ENCODE peak calls at places on chromosome 5, in eight cellular contexts. N is stomach; X is CD4-positive, alpha-beta T cell; M is cardiac muscle cell; W is foreskin keratinocyte; C is DND-41; Q is right atrium auricular region; Z is body of pancreas. S is an unnamed sample. For H3K27me3, the result is how much of the 10 kb centered on the place peaks cover.

GRCh38 chr5:36723921-36724320 is 117.5 kb downstream of the SLC1A3 start:
- DNase-seq in N (no peak), X (no peak), M (no peak), W (no peak), C (no peak), Q (no peak), Z (no peak), S (no peak)

GRCh38 chr5:173974688-173975239 is 14.2 kb upstream of the C5orf47 start:
- DNase-seq in N (no peak), X (no peak), M (no peak), W (no peak), C (no peak), Q (no peak), Z (no peak), S (no peak)

GRCh38 chr5:137032929-137033328 is 466.2 kb downstream of the SPOCK1 start:
- DNase-seq in N (no peak), X (no peak), M (no peak), W (no peak), C (no peak), Q (no peak), Z (no peak), S (no peak)

GRCh38 chr5:38692780-38693507 is 136.5 kb upstream of the LIFR start:
- DNase-seq in N (no peak), X (no peak), M (no peak), W (no peak), C (no peak), Q (no peak), Z (no peak), S (no peak)

GRCh38 chr5:105688227-105688807 is 1982.4 kb downstream of the EFNA5 start:
- DNase-seq in N (no peak), X (no peak), M (no peak), W (no peak), C (no peak), Q (no peak), Z (no peak), S (no peak)

GRCh38 chr5:78591227-78591626 is 57.3 kb downstream of the LHFPL2 start:
- DNase-seq in N (no peak), X (no peak), M (no peak), W (peak), C (no peak), Q (no peak), Z (no peak), S (peak)

GRCh38 chr5:138732933-138733332 is 20.3 kb upstream of the CTNNA1 start:
- DNase-seq in N (no peak), X (no peak), M (no peak), W (no peak), C (no peak), Q (no peak), Z (no peak), S (no peak)

GRCh38 chr5:156936972-156937371 is 26.1 kb downstream of the TIMD4 start:
- DNase-seq in N (no peak), X (no peak), M (no peak), W (no peak), C (no peak), Q (no peak), Z (no peak), S (no peak)

GRCh38 chr5:25568989-25569625 is 924.3 kb upstream of the CDH10 start:
- DNase-seq in N (no peak), X (no peak), M (no peak), W (no peak), C (peak), Q (no peak), Z (no peak), S (no peak)

GRCh38 chr5:156103116-156103860 is 223.7 kb upstream of the SGCD start:
- DNase-seq in N (no peak), X (no peak), M (no peak), W (no peak), C (no peak), Q (no peak), Z (no peak), S (no peak)

GRCh38 chr5:132674671-132675506 is 1.1 kb downstream of the IL4 start:
- DNase-seq in N (no peak), X (no peak), M (no peak), W (peak), C (no peak), Q (peak), Z (peak), S (peak)

GRCh38 chr5:172872997-172873491 is 39.0 kb downstream of the ERGIC1 start:
- DNase-seq in N (no peak), X (no peak), M (peak), W (no peak), C (no peak), Q (peak), Z (peak), S (peak)

GRCh38 chr5:40486437-40487270 is 193.1 kb upstream of the PTGER4 start:
- DNase-seq in N (no peak), X (peak), M (no peak), W (peak), C (peak), Q (no peak), Z (no peak), S (no peak)

GRCh38 chr5:94423411-94423810 is 195.0 kb downstream of the KIAA0825 start:
- DNase-seq in N (no peak), X (no peak), M (no peak), W (no peak), C (no peak), Q (no peak), Z (no peak), S (no peak)

GRCh38 chr5:57041570-57041969 is 89.6 kb upstream of the MIER3 start:
- DNase-seq in N (no peak), X (no peak), M (no peak), W (no peak), C (no peak), Q (no peak), Z (no peak), S (no peak)

GRCh38 chr5:129656952-129657351 is 90.9 kb upstream of the MINAR2 start:
- DNase-seq in N (no peak), X (no peak), M (peak), W (no peak), C (no peak), Q (no peak), Z (no peak), S (no peak)

GRCh38 chr5:34047147-34047546 is 4.1 kb upstream of the C1QTNF3 start:
- DNase-seq in N (no peak), X (no peak), M (no peak), W (no peak), C (no peak), Q (no peak), Z (no peak), S (no peak)

GRCh38 chr5:14742427-14743010 is 78.0 kb downstream of the OTULIN start:
- DNase-seq in N (no peak), X (no peak), M (no peak), W (no peak), C (peak), Q (no peak), Z (no peak), S (no peak)

GRCh38 chr5:14219800-14220512 is 76.8 kb downstream of the TRIO start:
- DNase-seq in N (no peak), X (no peak), M (no peak), W (no peak), C (no peak), Q (no peak), Z (no peak), S (no peak)

GRCh38 chr5:169442354-169443248 is 141.0 kb upstream of the SPDL1 start:
- DNase-seq in N (no peak), X (no peak), M (no peak), W (no peak), C (no peak), Q (no peak), Z (no peak), S (no peak)

GRCh38 chr5:7869474-7870136 is 657 bp downstream of the MTRR start:
- DNase-seq in N (peak), X (no peak), M (peak), W (no peak), C (peak), Q (no peak), Z (peak), S (no peak)

GRCh38 chr5:96582343-96582742 is 79.8 kb upstream of the CAST start:
- DNase-seq in N (no peak), X (no peak), M (no peak), W (no peak), C (no peak), Q (no peak), Z (no peak), S (no peak)

GRCh38 chr5:41510176-41510831 is at the start of gene PLCXD3:
- DNase-seq in N (peak), X (no peak), M (peak), W (no peak), C (no peak), Q (peak), Z (peak), S (no peak)

GRCh38 chr5:169168288-169168687 is 132.7 kb downstream of the SLIT3 start:
- DNase-seq in N (no peak), X (no peak), M (no peak), W (no peak), C (no peak), Q (no peak), Z (no peak), S (no peak)

GRCh38 chr5:21680661-21681060 is 1172.5 kb downstream of the CDH12 start:
- DNase-seq in N (no peak), X (no peak), M (no peak), W (no peak), C (no peak), Q (no peak), Z (no peak), S (no peak)

GRCh38 chr5:107570805-107571531 is 99.8 kb downstream of the EFNA5 start:
- DNase-seq in N (peak), X (no peak), M (no peak), W (no peak), C (peak), Q (no peak), Z (peak), S (peak)

GRCh38 chr5:96124589-96124988 is 162.9 kb upstream of the ELL2 start:
- DNase-seq in N (no peak), X (no peak), M (no peak), W (peak), C (no peak), Q (no peak), Z (no peak), S (no peak)

GRCh38 chr5:13917061-13917460 is 27.4 kb downstream of the DNAH5 start:
- DNase-seq in N (no peak), X (no peak), M (no peak), W (no peak), C (no peak), Q (no peak), Z (no peak), S (no peak)

GRCh38 chr5:75052461-75053285 is at the start of gene GCNT4:
- DNase-seq in N (peak), X (peak), M (peak), W (no peak), C (peak), Q (no peak), Z (peak), S (no peak)

GRCh38 chr5:98940586-98940985 is 11.8 kb upstream of the CHD1 start:
- DNase-seq in N (no peak), X (no peak), M (no peak), W (no peak), C (no peak), Q (no peak), Z (no peak), S (no peak)

GRCh38 chr5:132962429-132962928 is 955 bp downstream of the AFF4 start:
- DNase-seq in N (no peak), X (no peak), M (peak), W (peak), C (peak), Q (no peak), Z (peak), S (peak)

DNA sequence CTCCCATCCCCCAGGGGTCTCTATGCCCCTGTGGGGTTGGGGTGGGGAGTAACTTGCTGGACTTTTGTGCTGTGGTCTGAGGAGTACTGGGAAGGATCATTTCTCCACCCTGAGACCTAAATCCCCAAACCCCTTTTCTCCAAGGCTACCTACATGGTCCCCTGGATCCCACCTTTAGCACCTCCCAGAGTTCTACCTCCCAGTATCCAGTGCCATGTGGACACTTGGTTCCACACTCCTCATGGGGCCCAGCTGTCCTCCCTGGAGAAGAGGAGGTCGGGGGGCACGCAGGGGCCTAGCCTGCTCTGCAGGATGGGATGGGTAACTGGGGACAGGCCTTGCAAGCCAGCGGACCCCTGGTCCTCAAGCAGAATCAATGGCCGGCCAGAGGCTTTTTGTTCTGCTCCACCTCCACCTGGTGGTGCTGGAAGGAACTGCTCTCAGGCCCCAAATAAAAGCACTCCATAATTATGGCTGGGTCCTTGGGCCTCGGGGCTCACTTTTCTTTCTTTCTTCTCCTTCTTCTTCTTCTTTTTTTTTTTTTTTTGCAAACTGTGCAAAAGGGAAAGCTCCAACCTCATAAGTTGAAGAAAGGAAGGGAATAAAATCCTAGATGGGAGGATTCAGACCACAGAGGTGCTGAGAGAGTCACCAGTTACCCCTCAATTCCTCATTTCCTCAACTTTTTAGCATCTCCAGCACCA is 68.4 kb downstream of the PSD2 start:
- DNase-seq in N (peak), X (peak), M (peak), W (no peak), C (peak), Q (peak), Z (peak), S (peak)
- TF ChIP-seq CTCF in N (peak), X (peak), M (peak), W (peak), C (peak), Q (peak), Z (peak), S (peak)

GRCh38 chr5:176748073-176748966 is 62.0 kb upstream of the UNC5A start:
- DNase-seq in N (no peak), X (no peak), M (no peak), W (no peak), C (no peak), Q (peak), Z (no peak), S (no peak)

GRCh38 chr5:176750144-176750543 is 60.2 kb upstream of the UNC5A start:
- DNase-seq in N (no peak), X (no peak), M (no peak), W (no peak), C (no peak), Q (peak), Z (no peak), S (no peak)

GRCh38 chr5:176747670-176748072 is 62.7 kb upstream of the UNC5A start:
- DNase-seq in N (no peak), X (no peak), M (no peak), W (no peak), C (no peak), Q (peak), Z (no peak), S (no peak)

GRCh38 chr5:176744584-176744965 is 65.8 kb upstream of the UNC5A start:
- DNase-seq in N (no peak), X (no peak), M (no peak), W (no peak), C (no peak), Q (peak), Z (no peak), S (no peak)

DNA sequence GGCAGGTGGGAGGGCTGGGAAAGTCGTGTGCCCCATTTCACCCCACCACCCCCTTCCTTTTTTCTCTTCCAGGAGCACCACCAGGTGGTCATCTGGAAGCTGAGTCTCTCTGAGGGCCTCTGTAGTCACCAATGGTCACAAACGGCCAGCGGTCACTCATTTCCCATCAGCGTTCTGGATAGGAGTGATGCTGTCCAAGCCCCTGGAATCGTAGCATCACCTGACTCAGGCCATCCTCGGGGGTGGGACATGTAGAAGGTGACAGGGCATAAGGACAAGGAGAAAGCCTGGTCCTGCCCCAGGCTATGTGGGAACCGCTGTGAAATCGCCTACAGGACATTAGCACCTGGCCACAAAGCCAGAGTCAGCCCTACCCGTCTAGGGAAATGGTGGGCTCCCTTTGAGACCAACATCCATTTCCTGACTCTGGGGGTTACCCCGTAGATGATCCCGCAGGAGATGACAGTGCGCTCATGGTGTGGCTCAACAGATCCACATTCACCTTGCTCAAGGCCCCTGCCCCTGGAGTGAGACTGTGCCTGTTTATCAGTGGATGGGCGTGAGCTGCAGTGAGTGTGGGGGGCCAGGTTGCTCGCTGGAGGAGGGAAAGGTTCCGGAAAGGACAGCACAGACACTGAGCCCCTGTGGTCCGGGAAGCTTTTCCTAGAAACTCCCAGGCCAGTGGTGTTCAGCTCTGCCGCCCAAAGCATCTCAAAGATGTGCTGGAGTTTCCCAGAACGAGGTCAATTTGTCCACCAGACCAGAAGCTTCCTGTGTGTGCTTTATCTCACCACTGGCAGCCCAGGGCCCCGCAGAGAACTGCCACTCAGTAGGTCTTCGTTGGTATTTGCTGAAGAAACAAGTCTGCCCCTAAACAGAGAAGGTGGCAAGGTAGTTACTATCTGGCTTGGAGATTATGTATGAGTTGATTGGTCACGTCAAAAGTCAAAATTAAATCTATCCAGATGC is 61.1 kb upstream of the UNC5A start:
- DNase-seq in N (no peak), X (no peak), M (no peak), W (no peak), C (no peak), Q (peak), Z (no peak), S (no peak)
- H3K27me3 ChIP-seq in N (half or more), X (half or more), M (under half), W (under half), C (under half), Q (under half), Z (under half), S (under half)

DNA sequence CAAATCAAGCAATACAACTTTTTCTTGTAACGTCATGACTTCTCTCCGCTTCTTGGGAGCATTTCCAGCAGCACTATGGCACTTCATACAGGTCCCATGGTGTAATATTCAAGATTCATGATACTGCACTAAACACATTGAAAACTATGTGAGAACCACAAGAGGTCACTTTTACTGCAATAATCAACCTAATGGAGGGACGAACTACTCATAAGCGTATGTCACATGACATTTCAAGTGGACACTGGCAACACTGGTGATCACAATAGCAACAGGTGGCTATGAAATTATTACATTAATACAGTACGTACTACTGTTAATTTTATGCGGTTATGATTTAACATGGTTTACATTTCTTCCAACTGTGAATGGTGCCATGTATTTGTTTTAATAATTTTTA is 78.6 kb upstream of the TBC1D9B start:
- DNase-seq in N (no peak), X (no peak), M (no peak), W (no peak), C (no peak), Q (no peak), Z (peak), S (no peak)
- TF ChIP-seq CTCF in N (no peak), X (no peak), M (no peak), W (no peak), C (no peak), Q (no peak), Z (no peak), S (no peak)

GRCh38 chr5:55231476-55232193 is 1.8 kb downstream of the CCNO start:
- DNase-seq in N (no peak), X (no peak), M (peak), W (no peak), C (no peak), Q (no peak), Z (peak), S (no peak)
- H3K27me3 ChIP-seq in N (half or more), X (half or more), M (half or more), W (half or more), C (half or more), Q (half or more), Z (under half), S (half or more)

GRCh38 chr5:68475476-68475875 is 259.9 kb downstream of the PIK3R1 start:
- DNase-seq in N (no peak), X (no peak), M (no peak), W (no peak), C (no peak), Q (no peak), Z (no peak), S (no peak)

GRCh38 chr5:68478306-68479091 is 262.9 kb downstream of the PIK3R1 start:
- DNase-seq in N (no peak), X (no peak), M (no peak), W (no peak), C (no peak), Q (no peak), Z (no peak), S (no peak)

GRCh38 chr5:68479524-68479923 is 264.0 kb downstream of the PIK3R1 start:
- DNase-seq in N (no peak), X (no peak), M (no peak), W (no peak), C (no peak), Q (no peak), Z (no peak), S (no peak)

GRCh38 chr5:68480385-68480940 is 264.9 kb downstream of the PIK3R1 start:
- DNase-seq in N (no peak), X (no peak), M (no peak), W (no peak), C (no peak), Q (no peak), Z (no peak), S (no peak)

GRCh38 chr5:68476854-68477253 is 261.3 kb downstream of the PIK3R1 start:
- DNase-seq in N (no peak), X (no peak), M (no peak), W (no peak), C (no peak), Q (no peak), Z (no peak), S (no peak)
- TF ChIP-seq CTCF in N (no peak), X (no peak), M (peak), W (peak), C (no peak), Q (no peak), Z (no peak), S (peak)

GRCh38 chr5:154614125-154614524 is 136.1 kb upstream of the HAND1 start:
- DNase-seq in N (no peak), X (no peak), M (no peak), W (no peak), C (no peak), Q (no peak), Z (no peak), S (no peak)
- H3K27me3 ChIP-seq in N (under half), X (under half), M (under half), W (half or more), C (under half), Q (under half), Z (under half), S (under half)

GRCh38 chr5:59923465-59923864 is 29.9 kb upstream of the PDE4D start:
- DNase-seq in N (no peak), X (no peak), M (peak), W (no peak), C (no peak), Q (no peak), Z (no peak), S (peak)
- TF ChIP-seq CTCF in N (no peak), X (no peak), M (peak), W (peak), C (no peak), Q (no peak), Z (no peak), S (peak)

S was measured in brain microvascular endothelial cell.